ENCODE peak calls at places on chromosomes 2 and 18, in six cellular contexts. Q is prostate gland; M is CD8-positive, alpha-beta memory T cell; N is heart left ventricle; C is heart right ventricle; T is foreskin keratinocyte. X is an unnamed sample.

GRCh38 chr2:181197140-181197760 is 216.8 kb downstream of the UBE2E3 start:
- DNase-seq in Q (no peak), M (no peak), N (no peak), C (no peak), T (peak), X (no peak)

GRCh38 chr2:129796801-129797488 is 182.5 kb upstream of the RAB6C start:
- DNase-seq in Q (no peak), M (no peak), N (no peak), C (no peak), T (no peak), X (no peak)

GRCh38 chr18:50629148-50629631 is 69.3 kb downstream of the MAPK4 start:
- DNase-seq in Q (peak), M (no peak), N (no peak), C (no peak), T (peak), X (no peak)

GRCh38 chr18:79200546-79201268 is 131.5 kb downstream of the ATP9B start:
- DNase-seq in Q (peak), M (no peak), N (peak), C (peak), T (no peak), X (peak)

GRCh38 chr18:13217971-13218375 is 587 bp upstream of the LDLRAD4 start:
- DNase-seq in Q (no peak), M (no peak), N (peak), C (peak), T (no peak), X (peak)

GRCh38 chr2:219939647-219940046 is 312.2 kb downstream of the SLC4A3 start:
- DNase-seq in Q (no peak), M (no peak), N (no peak), C (no peak), T (no peak), X (no peak)

GRCh38 chr2:25787020-25787419 is 91.3 kb downstream of the ASXL2 start:
- DNase-seq in Q (peak), M (no peak), N (no peak), C (no peak), T (no peak), X (no peak)

GRCh38 chr2:94874277-94874997 is 3.2 kb downstream of the TEKT4 start:
- DNase-seq in Q (peak), M (peak), N (peak), C (no peak), T (no peak), X (no peak)

GRCh38 chr2:234669611-234670010 is 172.7 kb upstream of the ARL4C start:
- DNase-seq in Q (no peak), M (no peak), N (no peak), C (no peak), T (no peak), X (no peak)
- H3K27ac ChIP-seq in Q (no peak), M (no peak), N (no peak), C (peak), T (no peak), X (no peak)

GRCh38 chr2:71003396-71003795 is 8.7 kb upstream of the TEX261 start:
- DNase-seq in Q (no peak), M (no peak), N (no peak), C (no peak), T (no peak), X (no peak)

GRCh38 chr2:70999362-70999761 is 4.7 kb upstream of the TEX261 start:
- DNase-seq in Q (no peak), M (no peak), N (no peak), C (no peak), T (no peak), X (no peak)

GRCh38 chr2:71004356-71004755 is 9.7 kb upstream of the TEX261 start:
- DNase-seq in Q (no peak), M (no peak), N (no peak), C (no peak), T (no peak), X (no peak)

GRCh38 chr2:71001592-71002570 is 7.2 kb upstream of the TEX261 start:
- DNase-seq in Q (no peak), M (no peak), N (no peak), C (no peak), T (no peak), X (no peak)

DNA sequence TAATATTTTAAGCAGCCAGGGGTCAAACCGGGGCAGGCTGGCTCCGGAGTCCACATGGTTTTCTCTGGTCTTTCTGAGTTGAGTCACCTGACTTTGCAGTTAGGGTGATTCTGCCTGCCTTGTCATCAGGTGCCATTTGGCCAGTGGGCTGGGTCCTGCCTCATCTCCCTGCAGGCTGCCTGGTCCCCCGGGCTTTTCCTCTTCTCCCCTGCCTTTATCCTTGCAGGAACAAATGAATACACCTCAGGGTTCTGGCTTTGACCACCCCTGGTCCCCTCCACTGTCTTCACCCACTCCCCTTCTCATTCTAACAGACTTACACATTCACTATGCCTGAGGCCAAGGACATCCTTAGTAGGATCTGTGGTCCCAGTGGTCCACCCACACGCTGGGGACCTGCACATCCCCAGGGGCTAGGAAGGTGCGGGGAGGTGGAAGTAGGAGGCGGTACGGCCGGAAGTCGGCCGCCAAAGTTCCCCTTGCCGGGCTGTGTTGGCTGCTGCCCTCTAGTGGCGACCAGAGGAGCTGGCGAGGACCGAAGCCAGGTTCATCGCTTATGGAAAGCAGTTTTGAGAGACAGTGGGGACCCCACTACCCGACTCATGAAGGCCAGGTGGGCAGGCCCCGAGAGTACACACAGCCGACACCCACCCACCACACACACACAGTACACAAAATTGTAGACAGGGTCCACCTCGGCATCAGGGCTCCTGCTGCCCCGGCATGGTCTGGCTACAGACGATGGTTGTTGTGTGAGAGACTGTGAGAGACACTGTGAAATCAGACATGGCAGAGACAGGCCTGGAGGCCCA is 6.3 kb upstream of the TEX261 start:
- DNase-seq in Q (peak), M (peak), N (peak), C (peak), T (no peak), X (peak)
- H3K27ac ChIP-seq in Q (no peak), M (no peak), N (no peak), C (no peak), T (no peak), X (no peak)

GRCh38 chr2:143524001-143524608 is 394.9 kb downstream of the ARHGAP15 start:
- DNase-seq in Q (no peak), M (no peak), N (no peak), C (no peak), T (no peak), X (no peak)

GRCh38 chr2:143522699-143523098 is 393.5 kb downstream of the ARHGAP15 start:
- DNase-seq in Q (no peak), M (no peak), N (no peak), C (no peak), T (no peak), X (no peak)

GRCh38 chr2:143525006-143525405 is 395.8 kb downstream of the ARHGAP15 start:
- DNase-seq in Q (no peak), M (no peak), N (no peak), C (no peak), T (no peak), X (no peak)

GRCh38 chr2:143528021-143528420 is 398.8 kb downstream of the ARHGAP15 start:
- DNase-seq in Q (no peak), M (no peak), N (no peak), C (no peak), T (no peak), X (no peak)

GRCh38 chr2:143525536-143525935 is 396.3 kb downstream of the ARHGAP15 start:
- DNase-seq in Q (no peak), M (no peak), N (no peak), C (no peak), T (no peak), X (no peak)
- H3K27ac ChIP-seq in Q (no peak), M (no peak), N (peak), C (peak), T (no peak), X (no peak)

GRCh38 chr2:10312437-10312957 is 9.8 kb downstream of the HPCAL1 start:
- DNase-seq in Q (no peak), M (no peak), N (no peak), C (no peak), T (no peak), X (no peak)
- H3K27ac ChIP-seq in Q (no peak), M (no peak), N (no peak), C (no peak), T (no peak), X (no peak)

DNA sequence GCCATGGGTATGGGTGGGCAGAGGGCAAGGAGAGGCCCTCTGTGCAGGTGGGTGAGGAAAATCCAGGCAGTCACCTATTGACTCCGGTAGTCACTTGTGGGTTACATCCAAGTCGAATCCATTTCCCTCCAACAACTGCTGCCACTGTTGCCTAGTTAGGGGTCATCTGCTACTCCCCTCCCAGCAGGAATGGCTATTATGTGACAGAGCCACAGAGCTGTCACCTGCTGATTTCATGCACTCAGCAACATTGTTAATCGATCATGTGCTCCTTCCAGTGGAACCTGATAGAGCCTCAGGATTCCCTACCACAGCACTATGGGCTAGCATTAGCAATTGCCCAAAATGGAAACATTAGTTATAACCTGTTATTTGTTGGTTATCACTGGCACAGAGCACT is 31.4 kb downstream of the POLR1A start:
- DNase-seq in Q (no peak), M (no peak), N (no peak), C (no peak), T (no peak), X (no peak)
- H3K27ac ChIP-seq in Q (no peak), M (no peak), N (no peak), C (no peak), T (no peak), X (no peak)

X was measured in pancreas.